ENCODE peak calls at places on chromosomes 4 and X, in nine cellular contexts. E, D, T, U, Y, F, W, Q and V are unnamed samples. For H3K9me3, the result is how much of the 10 kb centered on the place peaks cover.

GRCh38 chr4:82496349-82496748 is 65.4 kb downstream of the TMEM150C start:
- DNase-seq in E (no peak), D (no peak), T (no peak), U (no peak), Y (no peak), F (no peak), W (no peak), Q (no peak), V (no peak)

GRCh38 chr4:15675363-15675762 is 6.3 kb upstream of the FAM200B start:
- DNase-seq in E (no peak), D (no peak), T (no peak), U (no peak), Y (no peak), F (no peak), W (no peak), Q (no peak), V (no peak)

GRCh38 chr4:1752284-1753041 is 31.1 kb downstream of the TACC3 start:
- DNase-seq in E (no peak), D (no peak), T (no peak), U (no peak), Y (peak), F (peak), W (peak), Q (no peak), V (no peak)

GRCh38 chr4:8079031-8079885 is 79.4 kb downstream of the ABLIM2 start:
- DNase-seq in E (peak), D (no peak), T (no peak), U (no peak), Y (no peak), F (no peak), W (peak), Q (no peak), V (peak)

GRCh38 chr4:74097161-74097560 is 1.8 kb downstream of the CXCL2 start:
- DNase-seq in E (no peak), D (no peak), T (no peak), U (no peak), Y (no peak), F (no peak), W (peak), Q (no peak), V (no peak)

GRCh38 chr4:41256131-41256739 is 493 bp upstream of the UCHL1 start:
- DNase-seq in E (peak), D (peak), T (no peak), U (no peak), Y (no peak), F (peak), W (no peak), Q (no peak), V (peak)

GRCh38 chr4:80307183-80307735 is 28.3 kb upstream of the CFAP299 start:
- DNase-seq in E (peak), D (peak), T (no peak), U (no peak), Y (no peak), F (no peak), W (peak), Q (no peak), V (no peak)

GRCh38 chrX:43962636-43963035 is 10.6 kb downstream of the NDP start:
- DNase-seq in E (no peak), D (no peak), T (no peak), U (no peak), Y (no peak), F (no peak), W (no peak), Q (no peak), V (no peak)

GRCh38 chrX:28888421-28888820 is 301.2 kb downstream of the IL1RAPL1 start:
- DNase-seq in E (peak), D (no peak), T (no peak), U (no peak), Y (no peak), F (no peak), W (no peak), Q (no peak), V (no peak)

GRCh38 chrX:46820391-46821100 is 16.3 kb upstream of the RP2 start:
- DNase-seq in E (no peak), D (no peak), T (no peak), U (no peak), Y (no peak), F (no peak), W (no peak), Q (no peak), V (peak)

GRCh38 chr4:184648220-184649025 is 824 bp downstream of the CASP3 start:
- DNase-seq in E (peak), D (peak), T (peak), U (peak), Y (peak), F (peak), W (peak), Q (peak), V (peak)

GRCh38 chr4:175776217-175776616 is 35.8 kb downstream of the GPM6A start:
- DNase-seq in E (peak), D (no peak), T (no peak), U (peak), Y (no peak), F (no peak), W (no peak), Q (no peak), V (no peak)

GRCh38 chr4:16860506-16860905 is 37.9 kb downstream of the LDB2 start:
- DNase-seq in E (peak), D (peak), T (no peak), U (no peak), Y (no peak), F (no peak), W (peak), Q (no peak), V (no peak)

GRCh38 chrX:110983024-110983423 is 113.0 kb upstream of the PAK3 start:
- DNase-seq in E (no peak), D (no peak), T (no peak), U (no peak), Y (no peak), F (no peak), W (no peak), Q (no peak), V (no peak)

GRCh38 chrX:85243155-85243554 is 424 bp downstream of the SATL1 start:
- DNase-seq in E (peak), D (peak), T (no peak), U (no peak), Y (no peak), F (no peak), W (no peak), Q (no peak), V (no peak)

GRCh38 chr4:1376841-1377605 is 29.2 kb downstream of the NKX1-1 start:
- DNase-seq in E (no peak), D (no peak), T (no peak), U (no peak), Y (peak), F (no peak), W (no peak), Q (no peak), V (peak)

GRCh38 chr4:55543858-55544257 is 2.9 kb downstream of the CLOCK start:
- DNase-seq in E (peak), D (peak), T (no peak), U (no peak), Y (no peak), F (no peak), W (no peak), Q (no peak), V (no peak)

GRCh38 chrX:77061022-77061421 is 386.2 kb upstream of the FGF16 start:
- DNase-seq in E (no peak), D (no peak), T (no peak), U (no peak), Y (no peak), F (no peak), W (no peak), Q (no peak), V (no peak)
- H3K9me3 ChIP-seq in E (under half), D (under half), T (under half), U (under half), Y (under half), F (under half), W (under half), Q (under half), V (under half)

GRCh38 chrX:30799327-30799726 is 89.7 kb downstream of the TAB3 start:
- DNase-seq in E (no peak), D (no peak), T (no peak), U (no peak), Y (no peak), F (no peak), W (no peak), Q (no peak), V (no peak)
- H3K9me3 ChIP-seq in E (under half), D (half or more), T (under half), U (under half), Y (under half), F (under half), W (under half), Q (under half), V (under half)

GRCh38 chr4:10441512-10441911 is 15.7 kb downstream of the ZNF518B start:
- DNase-seq in E (no peak), D (no peak), T (no peak), U (no peak), Y (no peak), F (no peak), W (no peak), Q (no peak), V (no peak)

GRCh38 chr4:10437735-10438134 is 19.5 kb downstream of the ZNF518B start:
- DNase-seq in E (no peak), D (no peak), T (no peak), U (no peak), Y (no peak), F (no peak), W (no peak), Q (no peak), V (no peak)

GRCh38 chr4:10438924-10439323 is 18.3 kb downstream of the ZNF518B start:
- DNase-seq in E (no peak), D (no peak), T (no peak), U (no peak), Y (no peak), F (no peak), W (no peak), Q (no peak), V (no peak)

DNA sequence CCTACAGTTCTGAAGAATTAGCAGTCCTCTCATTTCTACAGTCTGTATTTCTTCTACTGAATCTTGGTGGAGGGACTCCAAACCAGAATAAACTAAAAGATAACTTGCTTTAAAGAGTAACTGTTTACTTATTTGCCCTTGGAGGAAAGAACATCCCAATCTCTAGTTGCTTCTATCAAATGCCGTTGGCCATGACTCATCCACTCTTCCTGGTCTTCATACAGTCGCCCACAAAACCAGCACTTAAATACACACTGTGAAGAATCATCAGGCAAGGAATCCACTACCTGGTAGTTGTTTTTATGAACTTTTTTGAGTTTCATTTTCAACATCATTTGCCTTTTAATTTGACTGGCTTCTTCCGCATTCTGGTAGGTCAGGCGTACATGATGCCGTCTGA is 14.2 kb downstream of the ZNF518B start:
- DNase-seq in E (peak), D (peak), T (no peak), U (no peak), Y (no peak), F (no peak), W (no peak), Q (no peak), V (no peak)
- H3K9me3 ChIP-seq in E (under half), D (under half), T (under half), U (under half), Y (under half), F (under half), W (under half), Q (under half), V (under half)

GRCh38 chrX:26783512-26784225 is 567.7 kb downstream of the MAGEB5 start:
- DNase-seq in E (peak), D (peak), T (no peak), U (peak), Y (no peak), F (peak), W (peak), Q (no peak), V (no peak)

DNA sequence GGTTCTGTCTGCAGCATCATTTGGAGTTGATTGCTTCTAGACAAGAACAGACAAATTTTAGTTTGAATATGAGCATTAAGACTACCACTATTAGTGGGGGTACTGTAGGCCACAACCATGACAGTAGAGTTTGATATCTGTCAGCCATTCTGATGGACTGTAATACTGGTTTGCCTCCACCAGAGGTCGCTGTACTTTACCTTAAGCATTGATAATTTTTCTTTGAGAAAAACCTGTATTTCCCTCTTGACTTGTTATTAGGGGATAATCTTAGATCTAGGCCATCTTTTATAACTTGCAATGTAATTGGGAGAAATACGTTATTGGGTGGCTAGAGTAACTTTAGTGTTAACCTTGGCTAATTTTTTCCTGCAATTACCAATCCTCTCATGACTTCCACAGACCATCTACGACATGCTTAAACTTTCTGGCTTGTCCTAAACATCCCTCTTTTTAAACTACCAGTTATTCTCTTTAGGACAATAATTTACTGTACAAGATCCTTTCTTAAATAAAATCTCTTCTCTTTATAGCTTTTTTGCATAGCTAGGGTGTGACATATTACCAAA is 562.4 kb downstream of the MAGEB5 start:
- DNase-seq in E (no peak), D (no peak), T (no peak), U (no peak), Y (no peak), F (no peak), W (no peak), Q (no peak), V (no peak)
- H3K9me3 ChIP-seq in E (under half), D (under half), T (under half), U (under half), Y (under half), F (under half), W (under half), Q (under half), V (under half)

DNA sequence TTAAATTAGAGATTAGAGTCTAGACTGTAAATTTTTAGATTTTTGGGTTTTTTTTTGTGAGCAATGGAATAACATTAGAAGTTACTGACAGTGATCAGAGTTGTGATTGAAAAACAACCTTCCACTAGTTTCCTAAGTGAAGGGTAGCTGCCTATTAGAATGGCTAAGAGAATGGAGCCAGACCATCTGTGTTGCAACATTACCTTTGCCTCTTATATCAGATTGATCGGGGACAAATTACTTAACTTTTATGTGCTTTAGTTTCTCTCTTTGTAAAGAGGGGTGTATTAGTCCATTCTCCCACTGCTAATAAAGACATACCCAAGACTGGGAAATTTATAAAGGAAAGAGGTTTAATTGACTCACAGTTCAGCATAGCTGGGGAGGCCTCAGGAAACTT is 12.5 kb upstream of the PI4K2B start:
- DNase-seq in E (no peak), D (no peak), T (no peak), U (no peak), Y (no peak), F (no peak), W (no peak), Q (no peak), V (no peak)
- H3K9me3 ChIP-seq in E (under half), D (under half), T (under half), U (under half), Y (under half), F (under half), W (under half), Q (under half), V (under half)